ENCODE peak calls at places on chromosomes 3 and 15, in nine cellular contexts. One of them, this sample, is unnamed.
A peak's percentile ranks its signal among the peaks of the same experiment; 100 is the strongest.

GRCh38 chr3:142935963-142936362 is 27.5 kb downstream of the PAQR9 start:
- DNase-seq in foreskin fibroblast: no peak
- DNase-seq in Right ventricle myocardium superior: no peak
- DNase-seq in CD4-positive, alpha-beta T cell: no peak
- DNase-seq in DMS53: no peak
- DNase-seq in stimulated activated CD8-positive, alpha-beta memory T cell treated with anti-CD3 and anti-CD28 coated beads, Interleukin-15, amount 100 ng/mL, for 24 hours: no peak
- DNase-seq in mucosa of descending colon: no peak
- DNase-seq in adrenal gland: no peak
- DNase-seq in GM10248: no peak
- DNase-seq in this sample: no peak

GRCh38 chr15:31328425-31328998 is 1.9 kb downstream of the KLF13 start:
- DNase-seq in CD4-positive, alpha-beta T cell: peak; percentile 51
- DNase-seq in DMS53: peak; percentile 74
- DNase-seq in stimulated activated CD8-positive, alpha-beta memory T cell treated with anti-CD3 and anti-CD28 coated beads, Interleukin-15, amount 100 ng/mL, for 24 hours: peak; percentile 55
- DNase-seq in adrenal gland: peak; percentile 46
- DNase-seq in GM10248: peak; percentile 69
- DNase-seq in Right ventricle myocardium superior: peak; percentile 74
- DNase-seq in mucosa of descending colon: peak; percentile 81
- DNase-seq in foreskin fibroblast: peak; percentile 43
- DNase-seq in this sample: peak; percentile 39

GRCh38 chr3:16409032-16409431 is 104.5 kb downstream of the RFTN1 start:
- DNase-seq in adrenal gland: no peak
- DNase-seq in stimulated activated CD8-positive, alpha-beta memory T cell treated with anti-CD3 and anti-CD28 coated beads, Interleukin-15, amount 100 ng/mL, for 24 hours: no peak
- DNase-seq in mucosa of descending colon: no peak
- DNase-seq in foreskin fibroblast: no peak
- DNase-seq in DMS53: no peak
- DNase-seq in CD4-positive, alpha-beta T cell: no peak
- DNase-seq in Right ventricle myocardium superior: no peak
- DNase-seq in GM10248: no peak
- DNase-seq in this sample: no peak

GRCh38 chr3:187689984-187690383 is 12.4 kb downstream of the RTP2 start:
- DNase-seq in mucosa of descending colon: no peak
- DNase-seq in DMS53: no peak
- DNase-seq in CD4-positive, alpha-beta T cell: no peak
- DNase-seq in GM10248: no peak
- DNase-seq in foreskin fibroblast: no peak
- DNase-seq in Right ventricle myocardium superior: no peak
- DNase-seq in adrenal gland: no peak
- DNase-seq in stimulated activated CD8-positive, alpha-beta memory T cell treated with anti-CD3 and anti-CD28 coated beads, Interleukin-15, amount 100 ng/mL, for 24 hours: no peak
- DNase-seq in this sample: no peak

GRCh38 chr3:160413613-160414248 is 14.3 kb downstream of the SMC4 start:
- DNase-seq in mucosa of descending colon: no peak
- DNase-seq in stimulated activated CD8-positive, alpha-beta memory T cell treated with anti-CD3 and anti-CD28 coated beads, Interleukin-15, amount 100 ng/mL, for 24 hours: no peak
- DNase-seq in foreskin fibroblast: peak; percentile 61
- DNase-seq in DMS53: peak; percentile 72
- DNase-seq in adrenal gland: peak; percentile 67
- DNase-seq in GM10248: peak; percentile 45
- DNase-seq in CD4-positive, alpha-beta T cell: peak; percentile 41
- DNase-seq in Right ventricle myocardium superior: no peak
- DNase-seq in this sample: peak; percentile 80

GRCh38 chr15:95972136-95972553 is 358.4 kb upstream of the NR2F2 start:
- DNase-seq in GM10248: no peak
- DNase-seq in foreskin fibroblast: peak; percentile 89
- DNase-seq in adrenal gland: peak; percentile 2
- DNase-seq in Right ventricle myocardium superior: peak; percentile 50
- DNase-seq in mucosa of descending colon: no peak
- DNase-seq in DMS53: no peak
- DNase-seq in CD4-positive, alpha-beta T cell: no peak
- DNase-seq in stimulated activated CD8-positive, alpha-beta memory T cell treated with anti-CD3 and anti-CD28 coated beads, Interleukin-15, amount 100 ng/mL, for 24 hours: no peak
- DNase-seq in this sample: peak; percentile 57

GRCh38 chr3:13050446-13050845 is 22.8 kb downstream of the IQSEC1 start:
- DNase-seq in DMS53: no peak
- DNase-seq in CD4-positive, alpha-beta T cell: no peak
- DNase-seq in mucosa of descending colon: no peak
- DNase-seq in GM10248: no peak
- DNase-seq in foreskin fibroblast: no peak
- DNase-seq in Right ventricle myocardium superior: no peak
- DNase-seq in stimulated activated CD8-positive, alpha-beta memory T cell treated with anti-CD3 and anti-CD28 coated beads, Interleukin-15, amount 100 ng/mL, for 24 hours: no peak
- DNase-seq in adrenal gland: no peak
- DNase-seq in this sample: no peak

GRCh38 chr15:35182841-35183479 is 97.9 kb upstream of the NANOGP8 start:
- DNase-seq in CD4-positive, alpha-beta T cell: no peak
- DNase-seq in stimulated activated CD8-positive, alpha-beta memory T cell treated with anti-CD3 and anti-CD28 coated beads, Interleukin-15, amount 100 ng/mL, for 24 hours: no peak
- DNase-seq in adrenal gland: no peak
- DNase-seq in DMS53: no peak
- DNase-seq in GM10248: no peak
- DNase-seq in Right ventricle myocardium superior: no peak
- DNase-seq in mucosa of descending colon: no peak
- DNase-seq in foreskin fibroblast: no peak
- DNase-seq in this sample: no peak

GRCh38 chr15:48811325-48811938 is 563 bp upstream of the CEP152 start:
- DNase-seq in CD4-positive, alpha-beta T cell: no peak
- DNase-seq in stimulated activated CD8-positive, alpha-beta memory T cell treated with anti-CD3 and anti-CD28 coated beads, Interleukin-15, amount 100 ng/mL, for 24 hours: no peak
- DNase-seq in GM10248: no peak
- DNase-seq in DMS53: peak; percentile 57
- DNase-seq in Right ventricle myocardium superior: no peak
- DNase-seq in adrenal gland: no peak
- DNase-seq in foreskin fibroblast: no peak
- DNase-seq in mucosa of descending colon: no peak
- DNase-seq in this sample: no peak

GRCh38 chr3:25094932-25095690 is 333.0 kb upstream of the RARB start:
- DNase-seq in foreskin fibroblast: no peak
- DNase-seq in Right ventricle myocardium superior: no peak
- DNase-seq in GM10248: no peak
- DNase-seq in DMS53: no peak
- DNase-seq in mucosa of descending colon: no peak
- DNase-seq in adrenal gland: no peak
- DNase-seq in CD4-positive, alpha-beta T cell: no peak
- DNase-seq in stimulated activated CD8-positive, alpha-beta memory T cell treated with anti-CD3 and anti-CD28 coated beads, Interleukin-15, amount 100 ng/mL, for 24 hours: no peak
- DNase-seq in this sample: no peak

GRCh38 chr15:80693682-80694623 is 1.2 kb upstream of the ABHD17C start:
- DNase-seq in CD4-positive, alpha-beta T cell: no peak
- DNase-seq in Right ventricle myocardium superior: no peak
- DNase-seq in GM10248: no peak
- DNase-seq in stimulated activated CD8-positive, alpha-beta memory T cell treated with anti-CD3 and anti-CD28 coated beads, Interleukin-15, amount 100 ng/mL, for 24 hours: no peak
- DNase-seq in adrenal gland: no peak
- DNase-seq in DMS53: peak; percentile 48
- DNase-seq in mucosa of descending colon: no peak
- DNase-seq in foreskin fibroblast: no peak
- DNase-seq in this sample: peak; percentile 29

GRCh38 chr3:40189118-40189517 is 120.4 kb upstream of the EIF1B start:
- DNase-seq in foreskin fibroblast: no peak
- DNase-seq in GM10248: no peak
- DNase-seq in mucosa of descending colon: no peak
- DNase-seq in DMS53: no peak
- DNase-seq in stimulated activated CD8-positive, alpha-beta memory T cell treated with anti-CD3 and anti-CD28 coated beads, Interleukin-15, amount 100 ng/mL, for 24 hours: no peak
- DNase-seq in CD4-positive, alpha-beta T cell: no peak
- DNase-seq in Right ventricle myocardium superior: no peak
- DNase-seq in adrenal gland: no peak
- DNase-seq in this sample: no peak

GRCh38 chr3:19347701-19348100 is 199.4 kb downstream of the KCNH8 start:
- DNase-seq in GM10248: no peak
- DNase-seq in Right ventricle myocardium superior: no peak
- DNase-seq in foreskin fibroblast: no peak
- DNase-seq in DMS53: no peak
- DNase-seq in adrenal gland: no peak
- DNase-seq in CD4-positive, alpha-beta T cell: no peak
- DNase-seq in mucosa of descending colon: no peak
- DNase-seq in stimulated activated CD8-positive, alpha-beta memory T cell treated with anti-CD3 and anti-CD28 coated beads, Interleukin-15, amount 100 ng/mL, for 24 hours: no peak
- DNase-seq in this sample: no peak

GRCh38 chr3:194266658-194267005 is 84.5 kb downstream of the CPN2 start:
- DNase-seq in GM10248: no peak
- DNase-seq in stimulated activated CD8-positive, alpha-beta memory T cell treated with anti-CD3 and anti-CD28 coated beads, Interleukin-15, amount 100 ng/mL, for 24 hours: no peak
- DNase-seq in DMS53: no peak
- DNase-seq in mucosa of descending colon: no peak
- DNase-seq in adrenal gland: no peak
- DNase-seq in Right ventricle myocardium superior: no peak
- DNase-seq in foreskin fibroblast: no peak
- DNase-seq in CD4-positive, alpha-beta T cell: no peak
- DNase-seq in this sample: no peak

GRCh38 chr3:124730920-124731297 is 657 bp downstream of the UMPS start:
- DNase-seq in DMS53: no peak
- DNase-seq in GM10248: no peak
- DNase-seq in Right ventricle myocardium superior: no peak
- DNase-seq in stimulated activated CD8-positive, alpha-beta memory T cell treated with anti-CD3 and anti-CD28 coated beads, Interleukin-15, amount 100 ng/mL, for 24 hours: no peak
- DNase-seq in foreskin fibroblast: no peak
- DNase-seq in mucosa of descending colon: no peak
- DNase-seq in adrenal gland: no peak
- DNase-seq in CD4-positive, alpha-beta T cell: no peak
- DNase-seq in this sample: peak; percentile 22

GRCh38 chr3:13470894-13471574 is 9.1 kb upstream of the HDAC11 start:
- DNase-seq in mucosa of descending colon: no peak
- DNase-seq in GM10248: no peak
- DNase-seq in Right ventricle myocardium superior: no peak
- DNase-seq in DMS53: peak; percentile 77
- DNase-seq in CD4-positive, alpha-beta T cell: no peak
- DNase-seq in adrenal gland: no peak
- DNase-seq in foreskin fibroblast: no peak
- DNase-seq in stimulated activated CD8-positive, alpha-beta memory T cell treated with anti-CD3 and anti-CD28 coated beads, Interleukin-15, amount 100 ng/mL, for 24 hours: no peak
- DNase-seq in this sample: no peak

GRCh38 chr3:143142354-143142753 is 22.8 kb downstream of the CHST2 start:
- DNase-seq in CD4-positive, alpha-beta T cell: no peak
- DNase-seq in foreskin fibroblast: no peak
- DNase-seq in Right ventricle myocardium superior: no peak
- DNase-seq in DMS53: no peak
- DNase-seq in GM10248: no peak
- DNase-seq in adrenal gland: no peak
- DNase-seq in mucosa of descending colon: no peak
- DNase-seq in stimulated activated CD8-positive, alpha-beta memory T cell treated with anti-CD3 and anti-CD28 coated beads, Interleukin-15, amount 100 ng/mL, for 24 hours: no peak
- DNase-seq in this sample: no peak

GRCh38 chr3:58234516-58234931 is 3.1 kb upstream of the ABHD6 start:
- DNase-seq in adrenal gland: peak; percentile 33
- DNase-seq in GM10248: no peak
- DNase-seq in foreskin fibroblast: peak; percentile 54
- DNase-seq in DMS53: peak; percentile 56
- DNase-seq in stimulated activated CD8-positive, alpha-beta memory T cell treated with anti-CD3 and anti-CD28 coated beads, Interleukin-15, amount 100 ng/mL, for 24 hours: no peak
- DNase-seq in mucosa of descending colon: no peak
- DNase-seq in CD4-positive, alpha-beta T cell: no peak
- DNase-seq in Right ventricle myocardium superior: no peak
- DNase-seq in this sample: peak; percentile 14

GRCh38 chr3:193559100-193559499 is 4.4 kb upstream of the ATP13A4 start:
- DNase-seq in stimulated activated CD8-positive, alpha-beta memory T cell treated with anti-CD3 and anti-CD28 coated beads, Interleukin-15, amount 100 ng/mL, for 24 hours: no peak
- DNase-seq in mucosa of descending colon: no peak
- DNase-seq in DMS53: no peak
- DNase-seq in GM10248: no peak
- DNase-seq in CD4-positive, alpha-beta T cell: no peak
- DNase-seq in Right ventricle myocardium superior: no peak
- DNase-seq in adrenal gland: no peak
- DNase-seq in foreskin fibroblast: no peak
- DNase-seq in this sample: no peak

GRCh38 chr15:35349916-35350315 is 196.0 kb downstream of the DPH6 start:
- DNase-seq in GM10248: no peak
- DNase-seq in stimulated activated CD8-positive, alpha-beta memory T cell treated with anti-CD3 and anti-CD28 coated beads, Interleukin-15, amount 100 ng/mL, for 24 hours: no peak
- DNase-seq in DMS53: no peak
- DNase-seq in CD4-positive, alpha-beta T cell: no peak
- DNase-seq in adrenal gland: no peak
- DNase-seq in mucosa of descending colon: no peak
- DNase-seq in Right ventricle myocardium superior: no peak
- DNase-seq in foreskin fibroblast: no peak
- DNase-seq in this sample: no peak

GRCh38 chr3:127655641-127656040 is 17.1 kb upstream of the ABTB1 start:
- DNase-seq in Right ventricle myocardium superior: no peak
- DNase-seq in CD4-positive, alpha-beta T cell: no peak
- DNase-seq in foreskin fibroblast: peak; percentile 63
- DNase-seq in mucosa of descending colon: no peak
- DNase-seq in adrenal gland: peak; percentile 38
- DNase-seq in DMS53: no peak
- DNase-seq in GM10248: no peak
- DNase-seq in stimulated activated CD8-positive, alpha-beta memory T cell treated with anti-CD3 and anti-CD28 coated beads, Interleukin-15, amount 100 ng/mL, for 24 hours: no peak
- DNase-seq in this sample: no peak

GRCh38 chr3:122186372-122186771 is 2.9 kb downstream of the CASR start:
- DNase-seq in mucosa of descending colon: no peak
- DNase-seq in Right ventricle myocardium superior: no peak
- DNase-seq in CD4-positive, alpha-beta T cell: no peak
- DNase-seq in GM10248: no peak
- DNase-seq in foreskin fibroblast: no peak
- DNase-seq in DMS53: peak; percentile 41
- DNase-seq in stimulated activated CD8-positive, alpha-beta memory T cell treated with anti-CD3 and anti-CD28 coated beads, Interleukin-15, amount 100 ng/mL, for 24 hours: no peak
- DNase-seq in adrenal gland: no peak
- DNase-seq in this sample: no peak

GRCh38 chr3:196553551-196553950 is 14.8 kb downstream of the WDR53 start:
- DNase-seq in DMS53: no peak
- DNase-seq in mucosa of descending colon: no peak
- DNase-seq in Right ventricle myocardium superior: no peak
- DNase-seq in stimulated activated CD8-positive, alpha-beta memory T cell treated with anti-CD3 and anti-CD28 coated beads, Interleukin-15, amount 100 ng/mL, for 24 hours: no peak
- DNase-seq in GM10248: no peak
- DNase-seq in CD4-positive, alpha-beta T cell: no peak
- DNase-seq in foreskin fibroblast: no peak
- DNase-seq in adrenal gland: no peak
- DNase-seq in this sample: no peak

GRCh38 chr15:23736291-23736690 is 49.2 kb upstream of the NDN start:
- DNase-seq in adrenal gland: no peak
- DNase-seq in foreskin fibroblast: no peak
- DNase-seq in Right ventricle myocardium superior: no peak
- DNase-seq in stimulated activated CD8-positive, alpha-beta memory T cell treated with anti-CD3 and anti-CD28 coated beads, Interleukin-15, amount 100 ng/mL, for 24 hours: no peak
- DNase-seq in mucosa of descending colon: no peak
- DNase-seq in DMS53: no peak
- DNase-seq in CD4-positive, alpha-beta T cell: no peak
- DNase-seq in GM10248: no peak
- DNase-seq in this sample: no peak

GRCh38 chr3:17088602-17089313 is 204.0 kb downstream of the PLCL2 start:
- DNase-seq in GM10248: no peak
- DNase-seq in adrenal gland: no peak
- DNase-seq in CD4-positive, alpha-beta T cell: peak; percentile 2
- DNase-seq in mucosa of descending colon: no peak
- DNase-seq in foreskin fibroblast: no peak
- DNase-seq in DMS53: no peak
- DNase-seq in stimulated activated CD8-positive, alpha-beta memory T cell treated with anti-CD3 and anti-CD28 coated beads, Interleukin-15, amount 100 ng/mL, for 24 hours: no peak
- DNase-seq in Right ventricle myocardium superior: no peak
- DNase-seq in this sample: no peak

GRCh38 chr3:138349926-138350665 is 1.7 kb downstream of the MRAS start:
- DNase-seq in DMS53: no peak
- DNase-seq in foreskin fibroblast: peak; percentile 17
- DNase-seq in mucosa of descending colon: no peak
- DNase-seq in CD4-positive, alpha-beta T cell: no peak
- DNase-seq in adrenal gland: peak; percentile 78
- DNase-seq in GM10248: no peak
- DNase-seq in Right ventricle myocardium superior: no peak
- DNase-seq in stimulated activated CD8-positive, alpha-beta memory T cell treated with anti-CD3 and anti-CD28 coated beads, Interleukin-15, amount 100 ng/mL, for 24 hours: no peak
- DNase-seq in this sample: peak; percentile 98

GRCh38 chr3:194056731-194057415 is 79.1 kb upstream of the HES1 start:
- DNase-seq in Right ventricle myocardium superior: no peak
- DNase-seq in GM10248: no peak
- DNase-seq in mucosa of descending colon: no peak
- DNase-seq in DMS53: peak; percentile 68
- DNase-seq in adrenal gland: no peak
- DNase-seq in CD4-positive, alpha-beta T cell: no peak
- DNase-seq in stimulated activated CD8-positive, alpha-beta memory T cell treated with anti-CD3 and anti-CD28 coated beads, Interleukin-15, amount 100 ng/mL, for 24 hours: no peak
- DNase-seq in foreskin fibroblast: no peak
- DNase-seq in this sample: no peak

GRCh38 chr3:17678116-17678741 is 64.2 kb downstream of the TBC1D5 start:
- DNase-seq in foreskin fibroblast: peak; percentile 56
- DNase-seq in CD4-positive, alpha-beta T cell: no peak
- DNase-seq in stimulated activated CD8-positive, alpha-beta memory T cell treated with anti-CD3 and anti-CD28 coated beads, Interleukin-15, amount 100 ng/mL, for 24 hours: no peak
- DNase-seq in adrenal gland: no peak
- DNase-seq in mucosa of descending colon: no peak
- DNase-seq in DMS53: no peak
- DNase-seq in GM10248: no peak
- DNase-seq in Right ventricle myocardium superior: no peak
- DNase-seq in this sample: no peak

GRCh38 chr15:27527490-27528067 is 556.6 kb downstream of the GABRG3 start:
- DNase-seq in adrenal gland: no peak
- DNase-seq in stimulated activated CD8-positive, alpha-beta memory T cell treated with anti-CD3 and anti-CD28 coated beads, Interleukin-15, amount 100 ng/mL, for 24 hours: no peak
- DNase-seq in foreskin fibroblast: no peak
- DNase-seq in GM10248: no peak
- DNase-seq in Right ventricle myocardium superior: no peak
- DNase-seq in mucosa of descending colon: no peak
- DNase-seq in CD4-positive, alpha-beta T cell: no peak
- DNase-seq in DMS53: peak; percentile 8
- DNase-seq in this sample: peak; percentile 6

GRCh38 chr15:66935688-66936087 is 129.7 kb upstream of the SMAD3 start:
- DNase-seq in stimulated activated CD8-positive, alpha-beta memory T cell treated with anti-CD3 and anti-CD28 coated beads, Interleukin-15, amount 100 ng/mL, for 24 hours: no peak
- DNase-seq in mucosa of descending colon: no peak
- DNase-seq in adrenal gland: no peak
- DNase-seq in DMS53: no peak
- DNase-seq in foreskin fibroblast: no peak
- DNase-seq in GM10248: no peak
- DNase-seq in CD4-positive, alpha-beta T cell: no peak
- DNase-seq in Right ventricle myocardium superior: no peak
- DNase-seq in this sample: no peak

GRCh38 chr15:80233511-80234080 is 18.4 kb downstream of the CTXND1 start:
- DNase-seq in CD4-positive, alpha-beta T cell: no peak
- DNase-seq in DMS53: no peak
- DNase-seq in adrenal gland: no peak
- DNase-seq in foreskin fibroblast: no peak
- DNase-seq in mucosa of descending colon: no peak
- DNase-seq in GM10248: no peak
- DNase-seq in Right ventricle myocardium superior: no peak
- DNase-seq in stimulated activated CD8-positive, alpha-beta memory T cell treated with anti-CD3 and anti-CD28 coated beads, Interleukin-15, amount 100 ng/mL, for 24 hours: no peak
- DNase-seq in this sample: no peak

This sample was measured in NB4.